ENCODE peak calls at places on chromosomes 11 and 22, in four cellular contexts. N is SK-N-SH, K is GM23338, I is spleen. V is an unnamed sample. For H3K4me1, the result is how much of the 10 kb centered on the place peaks cover.

GRCh38 chr11:104661481-104661880 is 236.8 kb downstream of the CASP12 start:
- DNase-seq in K (no peak), I (no peak), N (no peak), V (no peak)

GRCh38 chr11:131977854-131978253 is 607.4 kb downstream of the NTM start:
- DNase-seq in N (no peak), I (no peak), K (peak), V (peak)

GRCh38 chr11:118655486-118656190 is 23.8 kb downstream of the TREH start:
- DNase-seq in I (no peak), K (no peak), N (no peak), V (no peak)

GRCh38 chr11:70908223-70908622 is 344.2 kb downstream of the SHANK2 start:
- DNase-seq in I (peak), N (no peak), K (no peak), V (no peak)

GRCh38 chr22:46071451-46072029 is 78.8 kb upstream of the PPARA start:
- DNase-seq in K (peak), I (peak), N (peak), V (peak)

GRCh38 chr11:69926376-69927050 is 107.3 kb upstream of the FGF3 start:
- DNase-seq in I (peak), K (no peak), N (no peak), V (peak)

GRCh38 chr11:88246680-88247079 is 71.4 kb upstream of the RAB38 start:
- DNase-seq in K (no peak), I (no peak), N (no peak), V (no peak)

GRCh38 chr11:75524576-75525432 is 937 bp downstream of the GDPD5 start:
- DNase-seq in I (peak), N (peak), K (peak), V (peak)

GRCh38 chr11:17378655-17379054 is 9.8 kb downstream of the KCNJ11 start:
- DNase-seq in I (no peak), N (no peak), K (no peak), V (no peak)

GRCh38 chr22:50544078-50544745 is 1.5 kb upstream of the KLHDC7B start:
- DNase-seq in N (peak), K (peak), I (peak), V (peak)

GRCh38 chr11:108733479-108734116 is 68.7 kb downstream of the DDX10 start:
- DNase-seq in N (no peak), K (peak), I (no peak), V (no peak)

GRCh38 chr22:31104869-31105268 is 2.5 kb downstream of the SELENOM start:
- DNase-seq in I (peak), K (peak), N (no peak), V (peak)

GRCh38 chr22:26197427-26197826 is 28.2 kb downstream of the SEZ6L start:
- DNase-seq in I (no peak), N (no peak), K (no peak), V (no peak)

GRCh38 chr22:46076651-46077339 is 73.5 kb upstream of the PPARA start:
- DNase-seq in K (peak), N (no peak), I (peak), V (no peak)

GRCh38 chr11:113781682-113782081 is 2.1 kb downstream of the CLDN25 start:
- DNase-seq in N (no peak), I (no peak), K (peak), V (peak)

GRCh38 chr11:86524603-86525352 is 147.6 kb downstream of the ME3 start:
- DNase-seq in K (no peak), N (peak), I (no peak), V (no peak)

GRCh38 chr22:26711205-26711958 is 54.0 kb downstream of the MIAT start:
- DNase-seq in N (no peak), I (peak), K (no peak), V (no peak)

GRCh38 chr11:14310696-14311095 is 48.3 kb downstream of the RRAS2 start:
- DNase-seq in I (no peak), N (no peak), K (no peak), V (no peak)

GRCh38 chr11:134797411-134798089 is 385.5 kb upstream of the B3GAT1 start:
- DNase-seq in I (no peak), N (peak), K (no peak), V (no peak)

GRCh38 chr11:86726118-86726748 is 53.8 kb upstream of the ME3 start:
- DNase-seq in K (no peak), N (no peak), I (no peak), V (no peak)

GRCh38 chr11:2891291-2891690 is 5.7 kb upstream of the CDKN1C start:
- DNase-seq in N (peak), K (peak), I (no peak), V (peak)

GRCh38 chr11:62337682-62338181 is 484 bp downstream of the ASRGL1 start:
- DNase-seq in K (peak), I (peak), N (peak), V (peak)

GRCh38 chr22:38471237-38471636 is 3.3 kb downstream of the KDELR3 start:
- DNase-seq in K (no peak), N (no peak), I (peak), V (no peak)

GRCh38 chr22:38867124-38867455 is 4.9 kb downstream of the CBX6 start:
- DNase-seq in I (no peak), N (no peak), K (no peak), V (no peak)

GRCh38 chr22:26617251-26618199 is at the start of gene CRYBB1:
- DNase-seq in I (peak), N (peak), K (peak), V (peak)

GRCh38 chr11:2466869-2467694 is 22.3 kb downstream of the KCNQ1 start:
- DNase-seq in K (no peak), I (peak), N (no peak), V (peak)

GRCh38 chr22:42978453-42979103 is 36.4 kb downstream of the PACSIN2 start:
- DNase-seq in I (no peak), N (no peak), K (no peak), V (no peak)

GRCh38 chr11:38791346-38791961 is 2193.4 kb upstream of the RAG2 start:
- DNase-seq in N (peak), K (peak), I (no peak), V (peak)

GRCh38 chr11:107857550-107858216 is 904 bp downstream of the SLC35F2 start:
- DNase-seq in I (no peak), N (no peak), K (no peak), V (no peak)

GRCh38 chr11:31810779-31811647 is at the start of gene PAX6:
- DNase-seq in N (peak), I (peak), K (peak), V (peak)

GRCh38 chr11:112784323-112785073 is 176.7 kb upstream of the NCAM1 start:
- DNase-seq in K (peak), I (no peak), N (peak), V (peak)

GRCh38 chr11:122741613-122742012 is 86.1 kb downstream of the UBASH3B start:
- DNase-seq in N (no peak), I (no peak), K (no peak), V (no peak)

GRCh38 chr11:47185305-47186075 is 744 bp downstream of the PACSIN3 start:
- DNase-seq in I (no peak), N (peak), K (peak), V (peak)

GRCh38 chr11:76642341-76642740 is 28.2 kb downstream of the LRRC32 start:
- DNase-seq in K (no peak), N (no peak), I (no peak), V (peak)

GRCh38 chr22:49240472-49240871 is 587.2 kb downstream of the BRD1 start:
- DNase-seq in K (no peak), N (no peak), I (peak), V (no peak)

GRCh38 chr22:29204617-29205183 is 996 bp upstream of the EMID1 start:
- DNase-seq in K (no peak), I (no peak), N (peak), V (no peak)

GRCh38 chr22:29203883-29204282 is 1.8 kb upstream of the EMID1 start:
- DNase-seq in N (no peak), I (peak), K (no peak), V (no peak)

GRCh38 chr22:29206372-29207230 is 905 bp downstream of the EMID1 start:
- DNase-seq in K (no peak), I (no peak), N (peak), V (no peak)

GRCh38 chr22:29205598-29206371 is at the start of gene EMID1:
- DNase-seq in I (peak), N (peak), K (peak), V (peak)

GRCh38 chr22:29205260-29205597 is 467 bp upstream of the EMID1 start:
- DNase-seq in N (no peak), I (no peak), K (peak), V (no peak)
- H3K4me1 ChIP-seq in N (under half), I (under half), K (under half), V (under half)

GRCh38 chr11:63833048-63833447 is 5.9 kb upstream of the MARK2 start:
- DNase-seq in N (no peak), I (no peak), K (no peak), V (no peak)

GRCh38 chr11:63832336-63832735 is 6.6 kb upstream of the MARK2 start:
- DNase-seq in K (no peak), N (no peak), I (no peak), V (no peak)

GRCh38 chr11:63826471-63827190 is 12.3 kb upstream of the MARK2 start:
- DNase-seq in I (no peak), K (no peak), N (no peak), V (no peak)

GRCh38 chr11:63831326-63831725 is 7.6 kb upstream of the MARK2 start:
- DNase-seq in N (no peak), K (peak), I (no peak), V (no peak)

DNA sequence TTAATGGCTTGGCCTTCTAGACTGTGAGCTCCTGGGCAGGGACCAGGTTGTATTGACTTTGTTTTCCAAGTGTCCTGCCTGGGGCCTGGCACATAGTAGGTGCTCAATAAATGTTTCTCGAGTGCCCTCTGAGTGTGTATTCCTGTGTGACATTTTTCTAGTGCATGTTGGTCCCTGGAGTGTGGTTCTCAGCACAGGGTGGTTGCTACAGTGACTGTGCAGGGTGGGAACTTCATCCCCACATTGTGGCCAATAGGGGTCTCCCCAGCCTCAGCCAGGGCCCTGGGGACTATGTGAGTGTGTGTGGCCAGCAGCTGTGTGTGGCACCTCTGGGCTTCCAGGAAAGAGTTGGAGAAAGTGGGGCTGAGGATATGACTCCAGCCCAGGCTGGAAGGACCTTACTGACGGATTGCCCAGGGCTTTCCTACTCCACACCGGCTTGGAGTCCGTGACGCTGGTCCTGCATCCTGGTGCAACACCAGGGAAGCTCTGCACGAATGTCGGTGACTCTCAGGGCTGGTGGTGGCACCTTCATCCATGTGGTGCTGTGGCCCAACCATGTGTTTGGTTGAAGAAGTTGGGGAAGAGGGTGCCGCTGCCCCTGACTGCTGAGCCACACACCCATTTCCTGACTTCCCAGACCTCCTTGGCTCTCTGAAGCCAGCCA is 9.0 kb upstream of the MARK2 start:
- DNase-seq in N (peak), K (peak), I (no peak), V (peak)
- TF ChIP-seq CTCF in N (peak), K (peak), I (peak), V (peak)

DNA sequence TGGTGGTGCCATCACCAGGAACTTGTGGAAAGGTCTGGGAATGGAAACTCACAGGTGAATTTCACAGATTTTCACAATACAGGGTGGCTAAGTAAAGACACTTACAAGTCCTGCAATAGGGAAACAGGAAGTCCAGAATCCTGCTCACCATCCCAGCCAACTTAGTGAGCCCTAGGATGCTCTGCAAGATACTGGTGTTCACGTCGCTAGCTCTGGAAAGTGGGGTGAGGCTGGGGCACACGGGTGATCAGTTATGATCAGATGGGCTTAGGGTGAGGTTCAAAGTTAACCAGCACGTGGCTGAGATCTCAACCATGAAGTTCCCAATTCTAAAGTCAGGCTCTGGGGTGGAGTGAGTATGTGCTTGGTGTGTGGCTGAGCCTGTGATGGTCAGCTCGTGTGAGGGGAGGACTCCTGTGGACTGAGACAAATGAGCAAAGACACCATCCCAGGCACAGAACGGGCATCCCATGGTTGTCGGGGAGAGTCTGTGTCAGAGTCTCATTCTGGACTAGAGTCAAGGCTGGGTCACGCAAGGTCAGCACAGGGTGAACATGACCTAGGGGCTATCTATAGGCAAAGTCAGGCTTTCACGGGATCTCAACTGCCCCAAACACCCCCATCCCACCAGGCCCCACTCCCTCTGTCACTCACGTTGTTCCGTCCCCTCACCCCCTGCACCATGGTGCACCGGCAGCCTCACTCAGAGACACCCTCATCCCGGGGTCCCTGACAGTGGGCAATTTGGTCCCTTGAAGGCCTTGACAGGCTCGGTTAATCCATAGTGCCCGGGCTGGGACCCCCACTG is 23.9 kb downstream of the IGLL5 start:
- DNase-seq in K (no peak), I (peak), N (no peak), V (no peak)
- H3K4me1 ChIP-seq in K (under half), I (under half), N (under half), V (under half)

GRCh38 chr11:1462576-1462975 is 24.0 kb downstream of the MOB2 start:
- DNase-seq in I (no peak), N (no peak), K (no peak), V (no peak)

GRCh38 chr11:1460396-1460795 is 26.2 kb downstream of the MOB2 start:
- DNase-seq in I (no peak), N (no peak), K (no peak), V (no peak)

GRCh38 chr11:1459739-1460395 is 26.7 kb downstream of the MOB2 start:
- DNase-seq in N (no peak), I (no peak), K (no peak), V (no peak)

GRCh38 chr11:1461806-1462455 is 24.6 kb downstream of the MOB2 start:
- DNase-seq in N (no peak), I (no peak), K (no peak), V (no peak)

DNA sequence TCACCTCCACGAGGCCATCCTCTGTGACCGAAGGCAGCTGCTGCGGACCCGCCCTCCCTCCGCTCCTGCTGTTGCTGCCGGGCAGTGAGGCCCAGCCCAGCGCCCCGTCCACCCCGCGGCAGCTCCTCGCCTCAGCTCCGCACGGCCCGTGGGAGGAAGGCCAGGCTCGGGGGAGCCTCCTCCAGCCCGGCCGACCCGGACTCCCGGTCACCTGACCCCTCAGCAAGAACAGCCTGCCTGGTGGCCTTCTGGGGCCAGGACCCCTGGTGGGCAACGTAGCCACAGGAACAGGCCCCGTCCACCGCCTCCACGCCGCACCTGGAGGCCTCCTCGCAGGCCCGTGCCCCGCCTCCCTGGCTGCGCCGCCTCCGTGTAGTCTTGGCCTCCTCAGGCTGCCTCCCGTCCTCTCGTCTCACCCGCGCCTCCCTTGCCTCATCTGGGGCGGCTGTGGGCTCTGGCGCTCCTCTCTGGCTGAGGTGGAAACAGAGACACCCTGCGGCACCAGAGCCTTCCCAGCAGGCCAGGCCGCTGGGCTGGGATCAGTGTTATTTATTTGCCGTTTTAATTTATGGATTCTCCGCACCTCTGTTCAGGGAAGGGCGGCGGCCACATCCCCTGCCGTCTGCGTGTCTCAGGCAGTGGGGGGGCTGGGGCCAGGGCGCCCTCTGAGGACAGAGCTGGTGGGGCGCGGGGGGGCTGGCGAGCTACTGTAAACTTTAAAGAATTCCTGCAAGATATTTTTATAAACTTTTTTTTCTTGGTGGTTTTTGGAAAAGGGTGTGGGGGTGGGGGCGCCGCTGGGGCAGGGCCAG is 25.4 kb downstream of the MOB2 start:
- DNase-seq in N (no peak), K (no peak), I (no peak), V (no peak)
- TF ChIP-seq CTCF in N (no peak), K (no peak), I (no peak), V (no peak)

GRCh38 chr22:18996376-18996900 is 60.3 kb upstream of the PRODH start:
- DNase-seq in I (no peak), K (no peak), N (no peak), V (no peak)
- H3K4me1 ChIP-seq in I (under half), K (under half), N (under half), V (under half)

DNA sequence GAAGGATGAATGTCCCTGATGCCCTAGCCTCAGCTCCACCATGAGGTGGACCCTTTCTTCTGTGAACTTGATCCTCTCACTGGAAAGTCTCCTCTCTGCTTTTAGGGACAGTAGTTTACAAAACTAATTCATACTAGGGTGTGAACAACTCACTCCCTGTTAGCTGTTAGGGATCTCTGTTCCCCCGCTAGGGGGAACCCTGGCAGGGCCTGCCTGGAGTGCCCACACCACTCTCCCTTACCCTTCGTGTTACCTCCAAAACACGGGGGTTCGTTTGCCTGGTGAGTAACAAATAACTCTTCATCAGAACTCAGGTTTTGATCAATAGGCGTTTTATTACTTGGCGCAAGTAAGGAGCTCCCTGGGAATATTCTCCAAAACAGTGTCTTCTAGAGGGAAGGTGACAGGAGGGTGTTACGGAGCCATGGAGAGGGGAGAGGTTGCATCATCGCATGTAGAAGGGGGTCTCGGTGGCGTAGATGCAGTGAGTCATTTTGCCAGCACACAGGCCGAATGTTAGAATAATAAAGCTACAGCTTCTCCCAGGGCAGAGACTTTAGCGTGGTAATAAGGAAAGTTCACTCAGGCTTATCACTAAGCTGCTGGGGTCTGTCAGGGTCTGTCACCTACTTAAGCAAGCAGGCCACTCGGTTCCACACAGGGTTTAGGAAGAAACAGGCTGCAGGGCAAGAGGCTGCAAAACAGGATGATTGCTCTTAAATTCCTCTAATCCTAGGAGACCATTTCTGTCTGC is 45.8 kb downstream of the C11orf96 start:
- DNase-seq in K (no peak), N (no peak), I (no peak), V (no peak)
- TF ChIP-seq CTCF in K (peak), N (peak), I (no peak), V (peak)

GRCh38 chr11:1219836-1220810 is 2.7 kb upstream of the MUC5B start:
- DNase-seq in K (no peak), N (peak), I (peak), V (peak)
- H3K4me1 ChIP-seq in K (under half), N (under half), I (under half), V (under half)